ENCODE peak calls at places on chromosomes 5 and 9, in six cellular contexts. W is Kasumi-1, E is natural killer cell, Z is EL, D is naive B cell, V is posterior cingulate gyrus. S is an unnamed sample.

GRCh38 chr9:137031904-137032639 is at the start of gene FUT7:
- DNase-seq in W (peak; percentile 34), D (peak; percentile 71), V (no peak), E (no peak), Z (no peak), S (peak; percentile 60)

GRCh38 chr5:5178121-5178520 is 38.0 kb downstream of the ADAMTS16 start:
- DNase-seq in Z (no peak), D (no peak), V (no peak), E (no peak), W (no peak), S (no peak)

GRCh38 chr5:132264546-132265335 is 7.2 kb downstream of the PDLIM4 start:
- DNase-seq in E (no peak), Z (no peak), W (no peak), V (no peak), D (no peak), S (no peak)

GRCh38 chr5:171946382-171946781 is 60.1 kb downstream of the FBXW11 start:
- DNase-seq in Z (peak; percentile 47), E (no peak), D (no peak), W (no peak), V (no peak), S (no peak)

GRCh38 chr5:172973127-172973916 is 10.2 kb upstream of the ATP6V0E1 start:
- DNase-seq in Z (no peak), D (no peak), W (no peak), E (no peak), V (no peak), S (no peak)

GRCh38 chr9:120931278-120932085 is 4.9 kb upstream of the TRAF1 start:
- DNase-seq in D (peak; percentile 87), Z (peak; percentile 81), W (peak; percentile 59), V (no peak), E (peak; percentile 53), S (peak; percentile 71)

GRCh38 chr9:111036068-111036789 is 2.0 kb downstream of the LPAR1 start:
- DNase-seq in D (no peak), E (no peak), W (peak; percentile 22), V (peak; percentile 89), Z (peak; percentile 78), S (no peak)

GRCh38 chr5:19352120-19352519 is 635.9 kb downstream of the CDH18 start:
- DNase-seq in D (no peak), V (no peak), E (no peak), Z (no peak), W (no peak), S (no peak)

GRCh38 chr9:109010676-109011655 is 2.3 kb downstream of the CTNNAL1 start:
- DNase-seq in V (no peak), W (no peak), Z (peak; percentile 82), D (no peak), E (peak; percentile 24), S (peak; percentile 11)

GRCh38 chr5:41891066-41891707 is 13.0 kb upstream of the RIMOC1 start:
- DNase-seq in D (no peak), E (no peak), Z (no peak), W (no peak), V (no peak), S (no peak)

GRCh38 chr9:130256644-130257043 is 8.9 kb upstream of the HMCN2 start:
- DNase-seq in D (no peak), V (no peak), E (no peak), W (no peak), Z (no peak), S (no peak)

GRCh38 chr9:78620303-78620702 is 323.4 kb downstream of the PSAT1 start:
- DNase-seq in V (no peak), E (no peak), W (no peak), D (no peak), Z (peak; percentile 47), S (no peak)

GRCh38 chr9:71830131-71830530 is 61.8 kb upstream of the CEMIP2 start:
- DNase-seq in W (no peak), V (no peak), D (no peak), E (no peak), Z (no peak), S (no peak)

GRCh38 chr9:34123682-34124081 is 2.8 kb downstream of the DCAF12 start:
- DNase-seq in D (peak; percentile 86), V (no peak), W (peak; percentile 99), Z (no peak), E (no peak), S (peak; percentile 73)

GRCh38 chr9:120310035-120310434 is 269.9 kb downstream of the CDK5RAP2 start:
- DNase-seq in W (no peak), E (no peak), Z (no peak), V (no peak), D (no peak), S (no peak)

GRCh38 chr5:119515192-119515591 is 62.9 kb downstream of the HSD17B4 start:
- DNase-seq in W (no peak), D (no peak), Z (no peak), E (no peak), V (no peak), S (no peak)

GRCh38 chr5:51983161-51983560 is 599.9 kb downstream of the ISL1 start:
- DNase-seq in Z (no peak), D (no peak), W (no peak), E (no peak), V (no peak), S (no peak)